ENCODE peak calls at places on chromosomes 7 and 10, in eight cellular contexts. L is brain microvascular endothelial cell, K is transverse colon, R is lower lobe of right lung, A is prostate gland, Y is pancreas, O is suprapubic skin, J is heart left ventricle. H is an unnamed sample.

GRCh38 chr10:23886355-23886754 is 322.6 kb upstream of the KIAA1217 start:
- DNase-seq in Y (no peak), J (no peak), A (no peak), L (no peak), R (no peak), K (no peak), O (no peak), H (no peak)

GRCh38 chr10:17214991-17215781 is 12.9 kb upstream of the VIM start:
- DNase-seq in A (no peak), R (no peak), Y (no peak), J (no peak), K (no peak), L (peak; percentile 91), O (no peak), H (no peak)

GRCh38 chr7:114627231-114627630 is 212.6 kb downstream of the FOXP2 start:
- DNase-seq in K (no peak), A (no peak), R (no peak), L (no peak), O (no peak), J (no peak), Y (no peak), H (no peak)

GRCh38 chr7:40303996-40304395 is 169.2 kb downstream of the SUGCT start:
- DNase-seq in K (no peak), J (no peak), Y (no peak), L (no peak), R (no peak), A (no peak), O (no peak), H (no peak)

GRCh38 chr10:31419394-31420063 is 100.5 kb downstream of the ZEB1 start:
- DNase-seq in J (no peak), Y (no peak), R (no peak), L (peak; percentile 6), K (no peak), O (no peak), A (no peak), H (no peak)

GRCh38 chr7:116064179-116064578 is 33.6 kb upstream of the TFEC start:
- DNase-seq in R (no peak), J (no peak), K (no peak), A (no peak), L (no peak), Y (no peak), O (no peak), H (no peak)

GRCh38 chr7:104950754-104951153 is 63.3 kb upstream of the KMT2E start:
- DNase-seq in O (no peak), Y (no peak), R (no peak), J (no peak), A (no peak), L (no peak), K (no peak), H (no peak)

GRCh38 chr10:132575320-132576201 is 38.0 kb downstream of the INPP5A start:
- DNase-seq in R (no peak), K (no peak), O (no peak), A (peak; percentile 92), J (no peak), Y (no peak), L (peak; percentile 86), H (no peak)

GRCh38 chr7:132964886-132965285 is 117.0 kb downstream of the CHCHD3 start:
- DNase-seq in A (no peak), K (no peak), J (no peak), L (no peak), O (no peak), R (no peak), Y (no peak), H (no peak)

GRCh38 chr10:21473541-21473940 is 51.9 kb downstream of the SKIDA1 start:
- DNase-seq in K (no peak), R (no peak), Y (no peak), O (no peak), L (no peak), J (no peak), A (no peak), H (no peak)

GRCh38 chr10:94641480-94641879 is 42.0 kb upstream of the CYP2C18 start:
- DNase-seq in R (no peak), A (no peak), O (no peak), L (no peak), J (no peak), K (no peak), Y (no peak), H (no peak)

GRCh38 chr7:105321754-105322455 is 66.8 kb downstream of the SRPK2 start:
- DNase-seq in K (no peak), Y (no peak), O (no peak), A (no peak), L (no peak), J (no peak), R (no peak), H (no peak)

DNA sequence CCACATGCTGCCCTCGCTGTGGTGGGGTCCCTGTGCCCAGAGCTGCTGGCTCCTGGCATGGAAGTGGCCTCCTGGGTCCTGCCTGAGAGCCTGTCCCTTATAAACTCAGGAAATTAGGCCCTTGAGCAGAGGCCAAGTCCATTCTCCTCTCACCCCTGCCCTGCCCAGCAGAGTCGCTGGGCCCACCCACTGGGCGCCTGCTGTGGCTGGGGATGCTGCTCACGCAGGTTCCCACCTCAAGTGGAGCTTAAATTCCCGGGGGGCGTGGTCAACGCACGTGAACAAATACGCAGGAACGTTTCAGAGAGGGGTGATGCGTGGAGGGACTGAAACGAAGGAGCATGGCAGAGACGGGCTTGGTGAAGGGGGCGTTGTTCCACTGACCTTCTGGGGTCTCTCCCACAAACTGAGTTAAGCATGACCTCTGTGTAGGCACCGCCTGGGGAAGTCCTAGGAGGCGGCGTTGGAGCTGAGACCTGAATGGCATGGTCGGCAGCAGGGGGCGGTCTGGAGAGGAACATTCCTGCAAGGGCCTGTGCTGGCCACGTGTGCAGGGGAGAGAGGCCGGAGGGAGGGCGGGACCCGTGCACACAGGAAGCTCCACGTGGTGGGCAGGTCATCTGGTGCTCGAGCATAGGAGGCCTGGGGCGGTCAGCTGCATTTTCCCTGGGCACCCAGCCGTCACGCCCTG is 27.9 kb downstream of the FAM20C start:
- DNase-seq in K (no peak), R (no peak), L (no peak), J (no peak), Y (no peak), A (no peak), O (no peak), H (no peak)
- TF ChIP-seq CTCF in K (no peak), R (no peak), L (peak; percentile 60), J (no peak), Y (no peak), A (no peak), O (no peak), H (no peak)

GRCh38 chr7:33039257-33039904 is 23.2 kb downstream of the NT5C3A start:
- DNase-seq in L (no peak), O (no peak), J (no peak), R (no peak), K (no peak), Y (no peak), A (no peak), H (no peak)
- H3K4me3 ChIP-seq in L (peak overlapping the region; percentile 39), O (peak overlapping the region; percentile 46), J (peak overlapping the region; percentile 35), R (peak overlapping the region; percentile 57), K (peak overlapping the region; percentile 36), Y (peak overlapping the region; percentile 14), A (peak overlapping the region; percentile 25), H (peak overlapping the region; percentile 58)

GRCh38 chr7:155426543-155427410 is 31.2 kb upstream of the EN2 start:
- DNase-seq in L (no peak), J (peak; percentile 35), R (peak; percentile 31), O (no peak), Y (no peak), K (no peak), A (no peak), H (no peak)
- H3K27me3 ChIP-seq in L (no peaks in the 10 kb centered on the region), J (peaks cover 14% of the 10 kb centered on the region), R (peaks cover 45% of the 10 kb centered on the region), O (peaks cover 96% of the 10 kb centered on the region), Y (no peaks in the 10 kb centered on the region), K (peaks cover 43% of the 10 kb centered on the region), A (no peaks in the 10 kb centered on the region), H (peaks cover 28% of the 10 kb centered on the region)

DNA sequence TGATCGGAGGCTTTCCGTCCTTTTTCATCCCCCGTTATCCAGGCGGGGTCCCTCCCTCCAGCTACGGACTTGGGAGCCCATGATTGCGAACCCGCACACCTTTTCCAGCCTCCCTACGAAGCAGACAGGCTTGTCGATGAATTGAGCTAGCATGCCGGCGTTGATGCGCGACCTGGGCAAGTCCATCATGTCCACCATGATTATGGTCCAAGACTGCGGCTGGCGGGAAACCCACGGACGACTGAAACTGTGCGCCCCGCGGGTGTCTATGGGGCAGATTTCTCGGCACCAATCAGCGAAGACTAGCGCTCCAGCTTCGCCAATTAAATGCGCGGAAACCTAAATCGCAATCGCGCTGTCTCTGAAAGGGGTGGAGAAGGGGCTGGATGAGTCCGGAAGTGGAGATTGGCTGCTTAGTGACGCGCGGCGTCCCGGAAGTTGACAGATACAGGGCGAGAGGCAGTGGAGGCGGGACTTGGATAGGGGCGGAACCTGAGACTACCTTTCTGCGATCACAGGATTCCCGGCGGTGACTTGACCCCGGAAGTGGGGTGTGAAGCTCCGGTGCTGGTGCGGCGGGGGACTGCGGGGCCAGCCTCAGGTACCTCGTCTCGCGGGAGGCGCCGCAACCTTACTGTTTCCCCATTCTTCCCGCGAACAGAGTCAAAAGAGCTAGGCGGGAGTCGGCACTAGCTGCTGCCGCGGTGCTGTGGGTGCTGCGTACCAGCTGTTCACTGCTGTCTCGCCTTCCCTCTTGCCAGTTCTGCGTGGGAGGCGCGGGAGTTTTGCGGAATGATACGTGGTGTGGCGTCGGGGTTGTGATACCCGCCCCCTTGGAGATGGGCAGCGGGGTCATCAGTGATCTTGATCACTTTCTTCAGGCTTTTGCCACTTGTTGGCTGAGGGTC is at the start of gene UMAD1:
- DNase-seq in R (peak; percentile 99), Y (peak; percentile 99), L (peak; percentile 99), A (peak; percentile 99), O (peak; percentile 99), K (peak; percentile 99), J (peak; percentile 97), H (peak; percentile 99)
- TF ChIP-seq CTCF in R (no peak), Y (no peak), L (no peak), A (no peak), O (no peak), K (no peak), J (no peak), H (no peak)

GRCh38 chr7:98870071-98870651 is 347 bp upstream of the TMEM130 start:
- DNase-seq in R (peak; percentile 59), A (no peak), O (no peak), J (peak; percentile 67), L (no peak), K (peak; percentile 26), Y (no peak), H (peak; percentile 75)
- H3K4me3 ChIP-seq in R (peak overlapping the region; percentile 41), A (peak overlapping the region; percentile 32), O (peak overlapping the region; percentile 50), J (peak overlapping the region; percentile 35), L (peak overlapping the region; percentile 48), K (peak overlapping the region; percentile 7), Y (no peak overlapping the region), H (peak overlapping the region; percentile 67)

GRCh38 chr10:2871673-2872219 is 195.6 kb upstream of the PFKP start:
- DNase-seq in Y (no peak), L (no peak), K (no peak), R (no peak), O (no peak), J (no peak), A (no peak), H (no peak)
- H3K27me3 ChIP-seq in Y (no peaks in the 10 kb centered on the region), L (no peaks in the 10 kb centered on the region), K (no peaks in the 10 kb centered on the region), R (no peaks in the 10 kb centered on the region), O (peaks cover 13% of the 10 kb centered on the region), J (peaks cover 7% of the 10 kb centered on the region), A (no peaks in the 10 kb centered on the region), H (peaks cover 9% of the 10 kb centered on the region)

DNA sequence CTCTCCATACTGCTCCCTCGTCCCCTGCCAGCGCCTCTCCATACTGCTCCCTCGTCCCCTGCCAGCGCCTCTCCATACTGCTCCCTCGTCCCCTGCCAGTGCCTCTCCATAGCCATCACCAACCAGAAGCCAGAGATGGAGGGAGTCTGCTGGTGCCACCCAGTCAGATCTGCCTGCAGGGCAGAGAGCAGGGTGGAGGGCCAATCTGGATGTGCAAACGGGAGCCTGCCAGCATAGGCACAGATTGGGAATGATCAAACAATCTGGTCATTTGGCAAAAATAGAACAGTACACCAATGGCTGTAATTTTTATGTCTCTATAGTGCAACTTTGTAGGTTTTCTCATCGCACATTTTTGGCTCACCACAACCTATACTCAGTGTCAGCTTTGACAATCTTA is 76.9 kb upstream of the LRRC4 start:
- DNase-seq in L (no peak), R (no peak), K (no peak), A (no peak), Y (no peak), J (no peak), O (peak; percentile 23), H (no peak)
- TF ChIP-seq CTCF in L (no peak), R (no peak), K (no peak), A (no peak), Y (no peak), J (no peak), O (no peak), H (no peak)

H was measured in dorsolateral prefrontal cortex.